ENCODE peak calls at places on chromosomes 13 and 19, in four cellular contexts. Y is heart left ventricle, M is left ventricle myocardium inferior, N is fibroblast of lung. V is an unnamed sample.
A peak's percentile ranks its signal among the peaks of the same experiment; 100 is the strongest.

GRCh38 chr13:101449971-101450748 is 2.3 kb upstream of the ITGBL1 start:
- DNase-seq in N (peak; percentile 86), Y (no peak), M (no peak), V (no peak)

GRCh38 chr19:12784871-12785430 is 6.3 kb upstream of the JUNB start:
- DNase-seq in M (no peak), Y (no peak), N (no peak), V (no peak)

GRCh38 chr13:44605711-44606110 is 29.6 kb upstream of the TSC22D1 start:
- DNase-seq in Y (no peak), N (no peak), M (no peak), V (no peak)

GRCh38 chr19:30711296-30711695 is 339.1 kb downstream of the ZNF536 start:
- DNase-seq in M (no peak), N (no peak), Y (no peak), V (no peak)

GRCh38 chr13:110557082-110557481 is 4.4 kb downstream of the RAB20 start:
- DNase-seq in N (no peak), Y (no peak), M (no peak), V (no peak)

GRCh38 chr13:31756346-31756745 is 17.0 kb downstream of the RXFP2 start:
- DNase-seq in N (peak; percentile 83), M (no peak), Y (no peak), V (no peak)

GRCh38 chr19:10817291-10818038 is 18.5 kb downstream of the TMED1 start:
- DNase-seq in Y (peak; percentile 74), N (peak; percentile 96), M (no peak), V (peak; percentile 63)

GRCh38 chr13:46663644-46664043 is 110.7 kb downstream of the LRCH1 start:
- DNase-seq in M (no peak), N (no peak), Y (no peak), V (no peak)

GRCh38 chr19:57934820-57935665 is at the start of gene ZNF418:
- DNase-seq in Y (peak; percentile 63), M (peak; percentile 42), N (peak; percentile 89), V (peak; percentile 66)

GRCh38 chr19:13169769-13170168 is 19.6 kb downstream of the IER2 start:
- DNase-seq in Y (peak; percentile 57), M (no peak), N (peak; percentile 44), V (no peak)

GRCh38 chr13:58592052-58592451 is 960.5 kb downstream of the PCDH17 start:
- DNase-seq in N (no peak), M (no peak), Y (no peak), V (no peak)

GRCh38 chr19:5993516-5994406 is 15.8 kb upstream of the RANBP3 start:
- DNase-seq in M (peak; percentile 55), N (peak; percentile 27), Y (no peak), V (peak; percentile 83)

GRCh38 chr13:29810898-29811297 is 39.5 kb downstream of the UBL3 start:
- DNase-seq in M (no peak), N (no peak), Y (no peak), V (no peak)

GRCh38 chr13:63436288-63436687 is 2020.6 kb upstream of the PCDH20 start:
- DNase-seq in N (no peak), M (no peak), Y (no peak), V (no peak)

GRCh38 chr19:15869109-15869555 is 28.7 kb downstream of the CYP4F2 start:
- DNase-seq in M (no peak), Y (no peak), N (peak; percentile 4), V (no peak)

GRCh38 chr19:44785271-44785670 is 7.6 kb downstream of the CBLC start:
- DNase-seq in Y (no peak), N (no peak), M (no peak), V (no peak)

GRCh38 chr19:39193785-39194184 is 3.0 kb upstream of the NCCRP1 start:
- DNase-seq in Y (no peak), M (no peak), N (no peak), V (no peak)

GRCh38 chr19:33277434-33277833 is 24.9 kb downstream of the CEBPA start:
- DNase-seq in N (no peak), Y (no peak), M (no peak), V (peak; percentile 25)

GRCh38 chr13:33642374-33643065 is 175.4 kb upstream of the RFC3 start:
- DNase-seq in Y (peak; percentile 57), N (peak; percentile 96), M (peak; percentile 39), V (peak; percentile 66)

GRCh38 chr13:37295046-37295445 is 189.6 kb upstream of the CSNK1A1L start:
- DNase-seq in N (no peak), M (peak; percentile 60), Y (peak; percentile 73), V (peak; percentile 74)

GRCh38 chr13:52447815-52448552 is 2.5 kb downstream of the VPS36 start:
- DNase-seq in M (no peak), Y (no peak), N (no peak), V (no peak)

GRCh38 chr13:48194392-48194754 is 38.6 kb upstream of the ITM2B start:
- DNase-seq in Y (no peak), N (no peak), M (no peak), V (no peak)

GRCh38 chr19:46081928-46082727 is 41.3 kb upstream of the IGFL4 start:
- DNase-seq in M (no peak), N (peak; percentile 70), Y (no peak), V (no peak)

GRCh38 chr13:18943273-18943672 is 238.4 kb downstream of the TUBA3C start:
- DNase-seq in N (no peak), Y (no peak), M (no peak), V (no peak)

GRCh38 chr13:21777813-21778212 is 106.9 kb downstream of the FGF9 start:
- DNase-seq in Y (no peak), N (no peak), M (no peak), V (no peak)

GRCh38 chr19:52941941-52942370 is 18.7 kb upstream of the ZNF888 start:
- DNase-seq in Y (peak; percentile 40), N (peak; percentile 29), M (peak; percentile 27), V (peak; percentile 70)

GRCh38 chr13:33940898-33941297 is 122.9 kb downstream of the RFC3 start:
- DNase-seq in Y (no peak), N (no peak), M (no peak), V (no peak)

GRCh38 chr13:22114630-22115311 is 443.9 kb downstream of the FGF9 start:
- DNase-seq in M (no peak), N (peak; percentile 36), Y (no peak), V (no peak)

GRCh38 chr13:24228852-24229458 is 68.4 kb downstream of the SPATA13 start:
- DNase-seq in M (no peak), N (peak; percentile 81), Y (no peak), V (no peak)

GRCh38 chr19:47896019-47896418 is 9.9 kb upstream of the SULT2A1 start:
- DNase-seq in M (no peak), N (no peak), Y (no peak), V (no peak)

GRCh38 chr19:47895165-47895782 is 9.2 kb upstream of the SULT2A1 start:
- DNase-seq in Y (no peak), M (no peak), N (no peak), V (no peak)

GRCh38 chr19:47890865-47891621 is 4.9 kb upstream of the SULT2A1 start:
- DNase-seq in N (no peak), M (no peak), Y (no peak), V (no peak)

GRCh38 chr19:47891622-47891922 is 5.5 kb upstream of the SULT2A1 start:
- DNase-seq in N (no peak), Y (no peak), M (no peak), V (no peak)

DNA sequence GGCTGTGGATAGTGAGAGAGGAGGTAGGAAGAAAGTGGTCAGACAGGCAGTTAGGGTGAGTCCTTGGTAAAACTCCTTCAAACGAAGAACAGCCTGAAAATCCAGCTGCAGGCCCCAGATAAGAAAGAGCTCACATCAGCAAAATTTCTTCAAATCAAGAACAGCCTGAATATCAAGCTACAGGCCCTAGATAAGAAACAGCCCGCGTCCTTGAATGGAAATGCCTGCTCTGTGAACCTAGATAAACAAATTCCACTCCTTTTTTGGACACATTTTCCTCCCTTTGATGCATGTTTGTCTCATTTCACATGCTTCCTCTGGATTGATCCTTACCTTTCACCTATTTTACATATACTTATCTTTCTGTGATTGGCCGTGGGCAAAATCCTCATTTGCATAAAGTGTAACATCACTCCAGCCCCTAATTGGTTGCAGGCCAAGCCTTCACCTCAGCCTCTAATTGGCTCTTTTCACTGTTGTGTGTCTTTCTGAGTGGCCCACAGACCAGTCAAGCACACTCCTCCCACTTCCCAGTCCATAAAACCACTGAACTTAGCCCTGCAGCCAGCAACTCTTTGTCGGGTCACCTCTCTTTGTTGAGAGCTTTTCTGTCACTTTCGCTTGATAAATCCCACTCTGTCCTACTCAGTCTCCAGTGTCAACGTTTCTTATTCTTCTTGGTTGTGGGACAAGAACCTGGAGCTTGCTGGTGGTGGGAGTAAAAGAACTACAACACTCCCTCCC is 6.0 kb upstream of the SULT2A1 start:
- DNase-seq in Y (no peak), M (no peak), N (no peak), V (no peak)
- H3K27me3 ChIP-seq in Y (no peaks in the 10 kb centered on the region), M (peaks cover 20% of the 10 kb centered on the region), N (no peaks in the 10 kb centered on the region), V (no peaks in the 10 kb centered on the region)

GRCh38 chr19:41591951-41592562 is 16.1 kb downstream of the CEACAM21 start:
- DNase-seq in M (no peak), Y (no peak), N (no peak), V (peak; percentile 12)
- H3K4me1 ChIP-seq in M (no peaks in the 10 kb centered on the region), Y (no peaks in the 10 kb centered on the region), N (no peaks in the 10 kb centered on the region), V (no peaks in the 10 kb centered on the region)

DNA sequence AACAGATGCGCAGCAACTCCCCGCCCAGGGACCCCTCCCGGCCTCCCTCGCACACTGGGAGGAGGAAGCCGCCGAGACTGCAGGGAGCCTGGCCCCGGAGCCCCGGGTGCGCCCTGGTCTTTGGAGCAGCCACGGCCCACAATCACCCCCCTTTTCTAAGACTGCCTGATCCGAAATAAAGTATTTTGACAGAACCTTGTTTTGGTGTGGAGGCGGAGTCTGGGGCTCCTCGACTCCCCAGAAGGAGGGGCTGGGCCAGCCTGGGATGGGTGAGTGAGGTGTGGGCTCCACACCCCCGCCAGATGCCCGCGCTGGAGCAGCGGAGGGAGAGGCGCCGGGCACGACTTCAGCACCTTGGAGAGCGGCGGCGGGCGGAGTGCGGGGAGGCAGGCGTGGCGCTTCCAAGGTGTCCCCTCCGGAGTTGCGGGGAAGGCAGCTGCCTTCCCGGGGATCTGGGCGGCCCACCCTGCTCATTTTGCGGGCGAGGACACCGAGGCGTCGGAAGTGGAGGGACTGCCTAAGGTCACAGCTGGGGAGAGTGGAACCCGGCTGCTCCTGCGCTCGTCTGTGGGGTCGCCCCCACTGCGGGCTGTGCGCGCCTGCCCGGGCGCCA is 9.4 kb downstream of the SIRT6 start:
- DNase-seq in N (peak; percentile 21), Y (peak; percentile 55), M (peak; percentile 47), V (peak; percentile 88)
- H3K27ac ChIP-seq in N (no peak overlapping the region), Y (no peak overlapping the region), M (no peak overlapping the region), V (no peak overlapping the region)

GRCh38 chr13:49539746-49540145 is 44.0 kb downstream of the PHF11 start:
- DNase-seq in N (no peak), Y (no peak), M (no peak), V (no peak)

GRCh38 chr13:49546559-49546958 is 38.8 kb downstream of the RCBTB1 start:
- DNase-seq in Y (no peak), M (no peak), N (no peak), V (no peak)

GRCh38 chr13:49545661-49546060 is 39.7 kb downstream of the RCBTB1 start:
- DNase-seq in Y (no peak), N (no peak), M (no peak), V (no peak)

GRCh38 chr13:49540552-49540951 is 44.8 kb downstream of the PHF11 start:
- DNase-seq in M (no peak), Y (no peak), N (peak; percentile 9), V (no peak)

GRCh38 chr13:49543656-49544055 is 41.7 kb downstream of the RCBTB1 start:
- DNase-seq in Y (no peak), M (no peak), N (no peak), V (no peak)
- H3K27me3 ChIP-seq in Y (no peaks in the 10 kb centered on the region), M (no peaks in the 10 kb centered on the region), N (no peaks in the 10 kb centered on the region), V (no peaks in the 10 kb centered on the region)

GRCh38 chr19:1849999-1850398 is 1.7 kb upstream of the REXO1 start:
- DNase-seq in N (no peak), M (no peak), Y (no peak), V (no peak)
- H3K4me1 ChIP-seq in N (peaks cover 23% of the 10 kb centered on the region), M (peaks cover 65% of the 10 kb centered on the region), Y (peaks cover 60% of the 10 kb centered on the region), V (peaks cover 3% of the 10 kb centered on the region)

GRCh38 chr19:939922-940321 is 14.1 kb downstream of the ARID3A start:
- DNase-seq in M (no peak), N (no peak), Y (no peak), V (no peak)
- H3K27ac ChIP-seq in M (peak overlapping the region; percentile 80), N (peak overlapping the region; percentile 22), Y (peak overlapping the region; percentile 88), V (no peak overlapping the region)

V was measured in right cardiac atrium.